ENCODE peak calls at places on chromosomes 11 and 22, in seven cellular contexts. D is upper lobe of right lung; L is stomach; E is GM23248; S is CD4-positive, alpha-beta memory T cell; C is upper lobe of left lung; M is AG10803. O is an unnamed sample.

GRCh38 chr22:46338636-46339035 is 3.1 kb downstream of the TRMU start:
- DNase-seq in D (no peak), C (no peak), L (no peak), S (no peak), M (no peak), E (no peak), O (no peak)

GRCh38 chr11:62245271-62245753 is 3.3 kb downstream of the SCGB1D2 start:
- DNase-seq in L (peak; percentile 28), E (peak; percentile 37), D (no peak), S (no peak), M (peak; percentile 10), C (no peak), O (no peak)

GRCh38 chr11:64876226-64876750 is 2.1 kb downstream of the EHD1 start:
- DNase-seq in M (no peak), C (no peak), L (no peak), E (peak; percentile 43), D (no peak), S (no peak), O (no peak)

GRCh38 chr11:12674936-12675696 is 895 bp downstream of the TEAD1 start:
- DNase-seq in E (peak; percentile 70), L (peak; percentile 38), D (peak; percentile 70), C (no peak), S (no peak), M (no peak), O (peak; percentile 43)

GRCh38 chr22:25495286-25495685 is 69.2 kb upstream of the GRK3 start:
- DNase-seq in D (no peak), C (no peak), E (no peak), L (no peak), S (no peak), M (no peak), O (no peak)

GRCh38 chr11:102272047-102272824 is 45.0 kb upstream of the BIRC3 start:
- DNase-seq in L (no peak), C (no peak), M (no peak), E (no peak), D (no peak), S (no peak), O (no peak)

GRCh38 chr11:95498731-95499396 is 267.9 kb upstream of the SESN3 start:
- DNase-seq in E (peak; percentile 26), S (no peak), D (no peak), C (no peak), M (no peak), L (no peak), O (no peak)

GRCh38 chr11:105867742-105868141 is 154.3 kb downstream of the MSANTD4 start:
- DNase-seq in S (no peak), D (no peak), C (no peak), L (no peak), M (no peak), E (no peak), O (no peak)

GRCh38 chr22:39808087-39808486 is 85.5 kb downstream of the ENTHD1 start:
- DNase-seq in C (no peak), D (no peak), S (no peak), M (no peak), E (peak; percentile 41), L (no peak), O (no peak)

GRCh38 chr11:6670202-6670830 is 12.8 kb downstream of the MRPL17 start:
- DNase-seq in M (no peak), L (no peak), S (no peak), D (no peak), E (no peak), C (no peak), O (no peak)
- H3K4me3 ChIP-seq in M (no peak overlapping the region), L (no peak overlapping the region), S (no peak overlapping the region), D (no peak overlapping the region), E (no peak overlapping the region), C (no peak overlapping the region), O (no peak overlapping the region)

GRCh38 chr11:57320719-57321387 is 3.9 kb downstream of the TNKS1BP1 start:
- DNase-seq in S (no peak), L (peak; percentile 70), D (no peak), C (no peak), E (peak; percentile 26), M (no peak), O (no peak)

GRCh38 chr11:57321996-57322880 is 2.5 kb downstream of the TNKS1BP1 start:
- DNase-seq in E (peak; percentile 100), M (peak; percentile 99), L (peak; percentile 88), C (peak; percentile 94), D (peak; percentile 93), S (peak; percentile 51), O (peak; percentile 89)

GRCh38 chr11:57318178-57318577 is 6.6 kb downstream of the TNKS1BP1 start:
- DNase-seq in D (no peak), E (peak; percentile 54), S (no peak), C (peak; percentile 65), M (peak; percentile 53), L (peak; percentile 48), O (no peak)

GRCh38 chr11:57321388-57321995 is 3.3 kb downstream of the TNKS1BP1 start:
- DNase-seq in S (no peak), C (no peak), M (no peak), L (peak; percentile 51), D (no peak), E (no peak), O (no peak)

GRCh38 chr11:57320067-57320718 is 4.6 kb downstream of the TNKS1BP1 start:
- DNase-seq in S (no peak), L (no peak), C (no peak), M (no peak), E (no peak), D (no peak), O (no peak)
- H3K4me3 ChIP-seq in S (no peak overlapping the region), L (no peak overlapping the region), C (no peak overlapping the region), M (peak overlapping the region; percentile 74), E (peak overlapping the region; percentile 89), D (no peak overlapping the region), O (peak overlapping the region; percentile 92)

GRCh38 chr22:20418211-20418788 is 19.3 kb downstream of the SCARF2 start:
- DNase-seq in C (peak; percentile 77), L (peak; percentile 84), E (peak; percentile 96), S (peak; percentile 68), D (peak; percentile 92), M (peak; percentile 89), O (peak; percentile 78)
- H3K4me3 ChIP-seq in C (no peak overlapping the region), L (peak overlapping the region; percentile 37), E (peak overlapping the region; percentile 72), S (peak overlapping the region; percentile 51), D (peak overlapping the region; percentile 48), M (peak overlapping the region; percentile 58), O (peak overlapping the region; percentile 65)

DNA sequence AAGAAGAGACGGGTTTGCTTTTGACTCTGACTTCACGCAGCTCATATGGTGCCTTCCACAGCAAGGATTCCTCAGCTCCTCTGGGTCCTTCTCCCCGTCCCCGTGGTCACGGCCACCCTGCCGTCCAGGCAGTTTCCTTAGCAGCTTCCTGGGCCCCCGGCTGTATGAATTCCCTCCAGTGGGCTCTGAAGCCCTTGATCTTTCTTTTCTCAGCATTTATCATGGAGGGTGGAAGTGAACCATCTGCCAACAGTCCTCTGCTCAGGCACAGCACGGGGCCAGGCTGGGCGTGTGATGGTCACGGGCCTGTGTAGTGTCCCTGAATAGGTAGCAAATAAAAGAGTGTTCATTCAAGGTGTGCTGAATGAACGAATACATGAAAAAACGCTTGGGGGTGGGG is 782.4 kb downstream of the BRD1 start:
- DNase-seq in C (no peak), L (no peak), D (no peak), M (no peak), S (no peak), E (no peak), O (no peak)
- H3K4me3 ChIP-seq in C (no peak overlapping the region), L (no peak overlapping the region), D (no peak overlapping the region), M (no peak overlapping the region), S (no peak overlapping the region), E (no peak overlapping the region), O (no peak overlapping the region)

DNA sequence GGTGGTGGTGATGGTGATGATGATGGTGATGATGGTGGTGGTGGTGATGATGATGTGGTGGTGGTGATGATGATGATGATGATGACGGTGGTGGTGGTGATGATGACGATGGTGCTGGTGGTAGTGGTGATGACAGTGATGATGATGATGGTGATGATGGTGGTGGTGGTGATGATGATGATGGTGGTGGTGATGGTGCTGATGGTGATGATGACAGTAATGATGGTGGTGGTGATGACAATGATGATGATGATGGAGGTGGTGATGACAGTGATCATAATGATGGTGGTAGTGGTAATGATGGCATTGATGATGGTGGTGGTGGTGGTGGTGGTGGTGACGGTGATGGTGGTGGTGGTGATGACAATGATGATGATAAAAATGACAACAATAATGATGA is 52.1 kb upstream of the ANO1 start:
- DNase-seq in E (no peak), L (no peak), M (no peak), D (no peak), C (no peak), S (no peak), O (no peak)
- H3K4me3 ChIP-seq in E (no peak overlapping the region), L (no peak overlapping the region), M (no peak overlapping the region), D (no peak overlapping the region), C (no peak overlapping the region), S (no peak overlapping the region), O (no peak overlapping the region)

DNA sequence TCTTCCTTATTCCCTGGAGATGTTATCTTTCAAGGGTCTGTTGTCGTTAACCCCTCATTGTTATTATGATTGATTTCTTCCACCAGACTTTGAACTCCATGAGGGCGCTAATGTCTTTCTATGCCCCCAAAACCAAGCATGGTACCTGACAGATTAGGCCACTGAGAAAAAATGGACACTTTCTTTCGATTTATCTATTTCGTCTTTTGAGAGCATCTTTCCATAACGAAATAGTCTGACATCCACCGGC is 641 bp upstream of the PSMA1 start:
- DNase-seq in L (no peak), C (no peak), S (no peak), D (no peak), M (no peak), E (no peak), O (no peak)
- H3K4me3 ChIP-seq in L (peak overlapping the region; percentile 77), C (peak overlapping the region; percentile 7), S (peak overlapping the region; percentile 95), D (peak overlapping the region; percentile 71), M (peak overlapping the region; percentile 90), E (peak overlapping the region; percentile 92), O (peak overlapping the region; percentile 73)

DNA sequence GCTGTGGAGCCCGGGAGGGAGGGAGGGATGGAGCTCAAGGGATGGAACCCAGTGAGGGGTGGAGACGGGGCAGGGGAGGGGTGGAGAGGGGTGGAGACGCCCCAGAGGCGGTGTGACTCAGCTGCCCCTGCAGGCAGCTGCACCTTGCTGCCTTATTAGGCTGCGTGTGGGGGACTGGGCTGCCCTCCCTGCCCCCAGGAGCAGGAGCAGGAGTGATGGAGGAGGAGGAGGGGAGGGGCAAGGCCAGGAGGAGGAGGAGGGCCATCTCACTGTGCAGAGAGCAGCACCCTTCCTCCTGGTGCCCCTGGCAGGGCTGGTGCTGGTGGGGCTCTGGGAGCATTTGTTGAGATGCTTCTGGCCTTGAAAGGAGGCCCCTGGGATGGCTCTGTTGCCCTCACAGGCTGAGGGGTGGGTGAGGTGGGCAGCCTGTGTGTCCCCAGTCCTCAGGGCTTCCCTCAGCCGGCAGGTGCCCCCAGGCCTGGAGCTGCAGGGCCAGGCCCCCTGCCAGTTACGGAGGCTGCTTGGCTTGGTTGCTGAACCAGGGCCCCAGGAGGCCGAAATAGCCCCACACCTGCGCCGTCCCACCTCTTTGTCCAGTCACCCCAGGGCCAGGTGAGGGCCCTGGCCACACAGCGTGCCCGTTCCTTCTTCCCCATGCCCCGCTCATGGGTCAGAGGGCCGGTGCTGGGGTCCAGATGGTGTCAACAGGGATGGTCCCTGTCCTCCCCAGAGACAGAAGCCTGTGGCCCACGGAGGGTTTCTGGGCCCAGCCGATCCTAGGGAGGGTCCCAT is 9.5 kb upstream of the TSSC4 start:
- DNase-seq in E (peak; percentile 87), D (no peak), M (peak; percentile 66), S (no peak), C (no peak), L (no peak), O (no peak)
- H3K4me3 ChIP-seq in E (no peak overlapping the region), D (no peak overlapping the region), M (no peak overlapping the region), S (no peak overlapping the region), C (no peak overlapping the region), L (no peak overlapping the region), O (no peak overlapping the region)

GRCh38 chr11:72738199-72739141 is 13.7 kb downstream of the ARAP1 start:
- DNase-seq in L (peak; percentile 52), S (no peak), M (peak; percentile 52), C (peak; percentile 94), D (peak; percentile 89), E (peak; percentile 83), O (no peak)
- H3K4me3 ChIP-seq in L (peak overlapping the region; percentile 3), S (no peak overlapping the region), M (no peak overlapping the region), C (no peak overlapping the region), D (peak overlapping the region; percentile 40), E (no peak overlapping the region), O (peak overlapping the region; percentile 21)

O was measured in breast epithelium.